ENCODE peak calls at places on chromosome X, in six cellular contexts. F is astrocyte, S is aorta, K is renal cortical epithelial cell, A is dorsolateral prefrontal cortex, H is RWPE1. Y is an unnamed sample.

GRCh38 chrX:133881893-133882292 is 103.5 kb downstream of the GPC3 start:
- DNase-seq in F (no peak), S (no peak), K (no peak), A (no peak), H (no peak), Y (no peak)

GRCh38 chrX:120090208-120090607 is 12.7 kb upstream of the RHOXF2B start:
- DNase-seq in F (no peak), S (no peak), K (no peak), A (no peak), H (no peak), Y (no peak)

GRCh38 chrX:139093201-139093600 is 381.7 kb upstream of the FGF13 start:
- DNase-seq in F (no peak), S (no peak), K (no peak), A (no peak), H (no peak), Y (no peak)

GRCh38 chrX:34381241-34381640 is 249.1 kb upstream of the FAM47A start:
- DNase-seq in F (no peak), S (no peak), K (no peak), A (no peak), H (no peak), Y (no peak)

GRCh38 chrX:17007134-17007768 is 60.8 kb downstream of the REPS2 start:
- DNase-seq in F (no peak), S (no peak), K (peak; percentile 26), A (no peak), H (no peak), Y (no peak)

GRCh38 chrX:70128071-70128470 is 5.2 kb upstream of the IGBP1 start:
- DNase-seq in F (no peak), S (no peak), K (no peak), A (no peak), H (no peak), Y (no peak)

GRCh38 chrX:110087485-110088356 is 84.8 kb downstream of the TMEM164 start:
- DNase-seq in F (peak; percentile 94), S (no peak), K (peak; percentile 82), A (no peak), H (peak; percentile 85), Y (no peak)

GRCh38 chrX:66731398-66731797 is 92.5 kb upstream of the EDA2R start:
- DNase-seq in F (peak; percentile 1), S (no peak), K (peak; percentile 10), A (no peak), H (no peak), Y (no peak)

GRCh38 chrX:153063315-153063714 is 7.0 kb downstream of the PNMA3 start:
- DNase-seq in F (peak; percentile 30), S (no peak), K (no peak), A (no peak), H (no peak), Y (no peak)

GRCh38 chrX:40105016-40105790 is 7.4 kb upstream of the BCOR start:
- DNase-seq in F (no peak), S (peak; percentile 82), K (no peak), A (no peak), H (no peak), Y (peak; percentile 61)

GRCh38 chrX:13265549-13266132 is 54.2 kb downstream of the ATXN3L start:
- DNase-seq in F (no peak), S (no peak), K (no peak), A (no peak), H (no peak), Y (no peak)

GRCh38 chrX:23287191-23287764 is 47.4 kb upstream of the PTCHD1 start:
- DNase-seq in F (no peak), S (no peak), K (peak; percentile 77), A (no peak), H (no peak), Y (no peak)